ENCODE peak calls at places on chromosomes 11 and 22, in four cellular contexts. N is foreskin fibroblast, G is retinal pigment epithelial cell, L is H54. P is an unnamed sample.

GRCh38 chr22:24420072-24420976 is 7.1 kb upstream of the ADORA2A start:
- DNase-seq in N (no peak), G (no peak), L (no peak), P (peak)

GRCh38 chr22:34669001-34669400 is 397.0 kb upstream of the ISX start:
- DNase-seq in N (peak), G (no peak), L (no peak), P (no peak)

GRCh38 chr11:75760710-75761493 is 7.7 kb upstream of the DGAT2 start:
- DNase-seq in N (peak), G (no peak), L (no peak), P (no peak)

GRCh38 chr11:86800076-86800955 is at the start of gene PRSS23:
- DNase-seq in N (peak), G (no peak), L (peak), P (peak)

GRCh38 chr11:77800445-77800844 is 20.1 kb downstream of the RSF1 start:
- DNase-seq in N (no peak), G (no peak), L (no peak), P (no peak)

GRCh38 chr22:24105018-24105360 is 76.3 kb upstream of the SUSD2 start:
- DNase-seq in N (peak), G (peak), L (no peak), P (no peak)

GRCh38 chr11:43830928-43831440 is 49.6 kb upstream of the ALKBH3 start:
- DNase-seq in N (peak), G (peak), L (peak), P (no peak)

GRCh38 chr11:1781593-1781975 is 17.9 kb upstream of the CTSD start:
- DNase-seq in N (no peak), G (no peak), L (no peak), P (no peak)

GRCh38 chr11:94853836-94854235 is 85.7 kb downstream of the AMOTL1 start:
- DNase-seq in N (no peak), G (no peak), L (no peak), P (no peak)

GRCh38 chr11:111259871-111260270 is 14.3 kb downstream of the POU2AF2 start:
- DNase-seq in N (no peak), G (no peak), L (no peak), P (no peak)

GRCh38 chr11:119093951-119094815 is 7.5 kb downstream of the DPAGT1 start:
- DNase-seq in N (peak), G (no peak), L (no peak), P (no peak)

GRCh38 chr11:3205261-3206127 is 13.1 kb downstream of the MRGPRG start:
- DNase-seq in N (no peak), G (no peak), L (no peak), P (no peak)

P was measured in COR-L47.